ENCODE peak calls at places on chromosome 15, in ten cellular contexts. A is uterus, M is foreskin fibroblast, W is transverse colon, U is progenitor cell of endocrine pancreas, P is foreskin keratinocyte, Z is MCF 10A, J is WTC11, N is Calu3, T is sigmoid colon. C is an unnamed sample.

GRCh38 chr15:74328331-74329056 is 39.0 kb downstream of the CYP11A1 start:
- DNase-seq in P (no peak), U (no peak), Z (no peak), W (no peak), J (no peak), T (no peak), N (no peak), A (no peak), M (no peak), C (no peak)

GRCh38 chr15:31393441-31394091 is 66.9 kb downstream of the KLF13 start:
- DNase-seq in A (no peak), P (no peak), J (no peak), Z (no peak), W (no peak), T (peak), M (no peak), N (no peak), U (no peak), C (peak)

GRCh38 chr15:64685230-64685886 is 90.0 kb downstream of the RBPMS2 start:
- DNase-seq in A (no peak), P (no peak), M (no peak), N (no peak), U (no peak), T (no peak), J (no peak), W (no peak), Z (no peak), C (no peak)

GRCh38 chr15:35329521-35329921 is 216.4 kb downstream of the DPH6 start:
- DNase-seq in T (no peak), J (no peak), N (no peak), U (no peak), A (no peak), W (no peak), P (no peak), M (peak), Z (no peak), C (peak)

GRCh38 chr15:29952245-29952644 is 130.0 kb upstream of the TJP1 start:
- DNase-seq in P (no peak), W (no peak), Z (peak), T (no peak), A (no peak), N (no peak), M (no peak), U (no peak), J (no peak), C (peak)

GRCh38 chr15:50996641-50997040 is 88.2 kb downstream of the AP4E1 start:
- DNase-seq in M (peak), U (no peak), W (no peak), J (no peak), A (no peak), N (no peak), Z (no peak), P (peak), T (no peak), C (peak)

GRCh38 chr15:39273805-39274411 is 307.0 kb upstream of the THBS1 start:
- DNase-seq in T (no peak), M (peak), Z (peak), A (no peak), N (peak), J (no peak), P (no peak), W (no peak), U (no peak), C (peak)

GRCh38 chr15:73927476-73928240 is 1.4 kb downstream of the LOXL1 start:
- DNase-seq in J (peak), P (peak), M (peak), T (no peak), N (peak), Z (peak), U (peak), W (peak), A (peak), C (peak)

GRCh38 chr15:78840661-78841060 is 29.4 kb upstream of the ADAMTS7 start:
- DNase-seq in U (no peak), M (no peak), J (no peak), P (peak), A (no peak), Z (no peak), N (no peak), T (no peak), W (no peak), C (no peak)

GRCh38 chr15:67781907-67782559 is 43.3 kb upstream of the SKOR1 start:
- DNase-seq in T (no peak), P (no peak), A (no peak), N (no peak), M (no peak), J (no peak), W (no peak), U (no peak), Z (no peak), C (no peak)

GRCh38 chr15:67784057-67784781 is 41.1 kb upstream of the SKOR1 start:
- DNase-seq in U (no peak), J (no peak), N (no peak), P (no peak), W (peak), A (no peak), Z (no peak), T (no peak), M (no peak), C (no peak)

GRCh38 chr15:67784856-67785430 is 40.4 kb upstream of the SKOR1 start:
- DNase-seq in J (no peak), N (no peak), A (no peak), T (no peak), M (no peak), W (no peak), P (no peak), Z (no peak), U (no peak), C (no peak)

GRCh38 chr15:67782592-67782991 is 42.7 kb upstream of the SKOR1 start:
- DNase-seq in N (no peak), A (no peak), M (no peak), P (no peak), Z (no peak), W (no peak), U (no peak), T (no peak), J (no peak), C (no peak)

DNA sequence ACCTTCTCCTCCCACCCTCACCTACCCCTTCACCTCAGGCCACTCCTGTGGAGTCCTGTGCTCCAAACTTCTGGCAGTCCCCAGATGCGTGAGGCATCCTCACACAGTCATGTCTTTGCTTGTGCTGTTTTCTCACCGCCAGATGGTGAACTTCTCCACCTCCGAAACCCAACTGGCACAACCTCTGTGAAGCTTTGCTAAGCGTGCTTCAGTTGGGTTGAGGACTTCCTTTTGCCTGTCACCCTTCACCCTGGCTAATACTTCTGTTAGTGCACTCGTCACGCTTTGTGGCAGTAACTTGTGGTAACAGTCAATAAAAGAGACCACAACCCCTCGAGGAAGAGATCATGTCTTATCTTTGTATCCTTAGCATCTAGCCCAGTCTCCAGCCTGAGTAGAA is 42.0 kb upstream of the SKOR1 start:
- DNase-seq in J (no peak), N (no peak), U (no peak), W (peak), T (no peak), M (no peak), A (no peak), Z (no peak), P (no peak), C (no peak)
- TF ChIP-seq CTCF in J (no peak), N (no peak), U (no peak), W (no peak), T (no peak), M (no peak), A (no peak), Z (no peak), P (no peak), C (no peak)

GRCh38 chr15:52336530-52336929 is 40.9 kb upstream of the MYO5C start:
- DNase-seq in J (no peak), Z (no peak), T (no peak), N (no peak), W (peak), U (no peak), P (no peak), A (no peak), M (peak), C (no peak)
- TF ChIP-seq CTCF in J (no peak), Z (no peak), T (no peak), N (no peak), W (peak), U (no peak), P (peak), A (peak), M (no peak), C (no peak)

GRCh38 chr15:40809051-40809450 is 1.8 kb upstream of the DNAJC17 start:
- DNase-seq in T (no peak), U (no peak), Z (no peak), M (no peak), J (no peak), N (no peak), A (no peak), P (no peak), W (no peak), C (no peak)

GRCh38 chr15:40803688-40804087 is 3.2 kb upstream of the ZFYVE19 start:
- DNase-seq in N (no peak), M (no peak), U (no peak), A (no peak), P (no peak), W (no peak), J (no peak), Z (no peak), T (no peak), C (no peak)

GRCh38 chr15:40807888-40808194 is 568 bp upstream of the DNAJC17 start:
- DNase-seq in P (no peak), Z (no peak), T (no peak), A (no peak), M (no peak), W (no peak), U (no peak), J (no peak), N (no peak), C (no peak)

GRCh38 chr15:40806672-40807027 is 239 bp upstream of the ZFYVE19 start:
- DNase-seq in W (no peak), P (peak), J (no peak), Z (no peak), A (no peak), T (no peak), M (no peak), N (no peak), U (no peak), C (no peak)

GRCh38 chr15:40807028-40807887 is at the start of the genes DNAJC17 and ZFYVE19:
- DNase-seq in P (peak), Z (peak), J (peak), N (peak), U (peak), W (peak), M (peak), T (peak), A (peak), C (peak)
- TF ChIP-seq CTCF in P (peak), Z (peak), J (no peak), N (no peak), U (peak), W (peak), M (no peak), T (peak), A (peak), C (no peak)

DNA sequence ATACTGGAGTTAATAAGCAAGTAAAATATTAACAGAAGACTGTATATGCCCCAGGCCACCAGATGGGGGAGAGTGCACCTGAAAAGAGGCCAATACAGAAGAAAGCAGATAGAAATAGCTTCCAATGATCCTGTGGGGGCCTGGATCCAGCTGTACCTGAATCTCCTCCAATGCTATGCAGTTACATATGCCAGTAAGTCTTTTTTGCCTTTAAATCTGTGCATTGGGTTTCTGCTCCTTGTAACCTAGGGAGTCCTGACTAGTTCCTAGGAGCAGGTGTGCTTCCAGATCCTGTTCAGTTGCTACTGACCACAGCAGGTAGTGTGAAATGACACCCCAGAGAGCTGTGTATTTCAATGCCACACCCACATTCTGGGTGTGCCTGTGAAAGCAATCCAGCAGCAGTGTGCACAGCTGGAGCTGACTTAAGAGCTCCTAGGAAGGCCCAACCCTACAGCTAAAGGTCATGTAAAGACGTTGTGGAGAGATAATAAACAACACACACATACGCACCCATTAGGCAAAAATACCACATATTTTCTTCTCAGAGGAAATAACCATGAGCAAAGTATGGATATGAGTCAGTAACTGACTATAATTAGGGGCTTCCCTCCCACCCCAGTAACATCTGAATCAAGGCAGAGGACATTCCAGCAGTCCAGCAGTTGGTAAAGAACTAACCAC is 62.2 kb upstream of the AKAP13 start:
- DNase-seq in Z (peak), M (peak), W (peak), T (no peak), N (peak), P (peak), J (no peak), U (no peak), A (no peak), C (peak)
- TF ChIP-seq CTCF in Z (no peak), M (peak), W (peak), T (no peak), N (peak), P (peak), J (no peak), U (peak), A (no peak), C (peak)

GRCh38 chr15:85760531-85761371 is 34.0 kb downstream of the KLHL25 start:
- DNase-seq in P (no peak), T (no peak), M (no peak), N (no peak), U (no peak), W (no peak), Z (no peak), J (no peak), A (no peak), C (no peak)
- TF ChIP-seq CTCF in P (peak), T (no peak), M (no peak), N (no peak), U (no peak), W (no peak), Z (peak), J (no peak), A (no peak), C (peak)

GRCh38 chr15:45666119-45666875 is 31.5 kb downstream of the SQOR start:
- DNase-seq in A (no peak), M (no peak), W (no peak), N (no peak), U (no peak), P (no peak), Z (no peak), J (no peak), T (no peak), C (no peak)
- TF ChIP-seq CTCF in A (no peak), M (no peak), W (no peak), N (no peak), U (no peak), P (peak), Z (no peak), J (no peak), T (no peak), C (no peak)

C was measured in astrocyte of the spinal cord.